ENCODE peak calls at places on chromosomes 16 and 17, in six cellular contexts. D, I, L, T, U and S are unnamed samples. For H3K27me3, the result is how much of the 10 kb centered on the place peaks cover.

GRCh38 chr17:34581446-34582184 is 2.2 kb downstream of the TMEM132E start:
- DNase-seq in D (no peak), I (peak), L (no peak), T (peak), U (no peak), S (no peak)

GRCh38 chr16:53530046-53530445 is 27.0 kb upstream of the AKTIP start:
- DNase-seq in D (no peak), I (no peak), L (no peak), T (no peak), U (no peak), S (no peak)

GRCh38 chr16:54431041-54431996 is 144.7 kb upstream of the IRX3 start:
- DNase-seq in D (no peak), I (no peak), L (peak), T (no peak), U (no peak), S (no peak)

GRCh38 chr17:36791150-36791653 is 146.1 kb upstream of the LHX1 start:
- DNase-seq in D (no peak), I (no peak), L (no peak), T (no peak), U (no peak), S (no peak)

GRCh38 chr16:87047221-87048037 is 269.8 kb downstream of the C16orf95 start:
- DNase-seq in D (peak), I (peak), L (no peak), T (no peak), U (no peak), S (no peak)

GRCh38 chr17:66172706-66173223 is 19.2 kb downstream of the CEP112 start:
- DNase-seq in D (no peak), I (no peak), L (no peak), T (no peak), U (no peak), S (no peak)

GRCh38 chr16:74868501-74868900 is 93.9 kb upstream of the FA2H start:
- DNase-seq in D (peak), I (no peak), L (peak), T (no peak), U (no peak), S (peak)

GRCh38 chr17:9544221-9544620 is 31.4 kb downstream of the STX8 start:
- DNase-seq in D (no peak), I (no peak), L (no peak), T (no peak), U (no peak), S (no peak)

GRCh38 chr16:88504489-88505404 is 51.7 kb downstream of the ZFPM1 start:
- DNase-seq in D (no peak), I (no peak), L (no peak), T (no peak), U (no peak), S (no peak)

GRCh38 chr16:88941933-88942909 is 34.8 kb downstream of the CBFA2T3 start:
- DNase-seq in D (no peak), I (peak), L (no peak), T (peak), U (no peak), S (peak)

GRCh38 chr17:66271512-66271911 is 30.9 kb upstream of the PRKCA start:
- DNase-seq in D (no peak), I (no peak), L (no peak), T (no peak), U (no peak), S (no peak)

GRCh38 chr16:11073407-11073806 is 129.0 kb downstream of the CLEC16A start:
- DNase-seq in D (no peak), I (no peak), L (no peak), T (no peak), U (no peak), S (no peak)

GRCh38 chr17:8709006-8709405 is 35.6 kb downstream of the CCDC42 start:
- DNase-seq in D (no peak), I (no peak), L (no peak), T (peak), U (no peak), S (no peak)

GRCh38 chr16:53960954-53961616 is 257.1 kb downstream of the FTO start:
- DNase-seq in D (no peak), I (no peak), L (no peak), T (no peak), U (no peak), S (no peak)

GRCh38 chr17:47995241-47995935 is 24.5 kb downstream of the CDK5RAP3 start:
- DNase-seq in D (no peak), I (peak), L (no peak), T (peak), U (no peak), S (peak)

GRCh38 chr16:16014329-16015224 is 65.2 kb downstream of the ABCC1 start:
- DNase-seq in D (peak), I (no peak), L (peak), T (no peak), U (no peak), S (no peak)

GRCh38 chr16:14399397-14400284 is 230.4 kb downstream of the PARN start:
- DNase-seq in D (peak), I (no peak), L (peak), T (no peak), U (no peak), S (no peak)
- H2AK5ac ChIP-seq in D (peak), I (no peak), L (peak), T (no peak), U (no peak), S (no peak)

DNA sequence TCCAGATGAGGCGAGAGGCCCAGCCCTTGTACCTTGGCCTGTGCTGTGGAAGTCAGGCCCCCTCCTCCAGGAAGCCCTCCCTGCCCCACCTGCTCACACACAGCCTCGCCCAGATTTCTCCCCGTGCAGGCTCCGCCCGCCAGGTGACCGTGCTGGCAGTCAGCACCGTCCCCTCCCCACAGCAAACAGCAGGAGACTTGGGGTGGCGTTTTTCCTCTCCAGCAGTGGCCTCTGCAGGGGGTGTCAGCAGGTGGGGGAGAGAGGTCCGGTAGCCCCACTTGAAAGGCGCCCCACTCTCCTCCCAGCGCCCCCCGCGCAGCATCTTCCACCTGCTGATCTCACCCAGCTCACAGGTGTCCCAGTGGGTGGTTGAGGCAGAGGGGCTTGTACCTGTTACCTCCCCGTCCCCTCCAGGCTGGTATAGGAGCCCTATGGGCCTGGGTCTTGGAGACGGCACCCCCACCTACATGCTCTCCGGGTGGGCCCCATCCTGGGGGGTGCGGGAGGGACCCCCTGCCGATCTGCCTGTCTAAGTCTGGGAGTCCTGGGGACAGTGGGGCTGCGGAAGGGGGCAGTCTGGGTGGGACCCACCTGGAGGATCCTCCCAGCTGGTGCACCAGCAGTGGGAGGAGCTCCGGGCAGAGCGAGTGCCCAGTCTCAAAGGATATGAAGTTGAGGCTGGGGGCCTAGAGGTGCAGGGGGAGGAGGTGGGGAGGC is 4.2 kb upstream of the C1QTNF8 start:
- DNase-seq in D (no peak), I (no peak), L (no peak), T (no peak), U (no peak), S (no peak)
- H3K27me3 ChIP-seq in D (under half), I (under half), L (half or more), T (under half), U (under half), S (under half)

DNA sequence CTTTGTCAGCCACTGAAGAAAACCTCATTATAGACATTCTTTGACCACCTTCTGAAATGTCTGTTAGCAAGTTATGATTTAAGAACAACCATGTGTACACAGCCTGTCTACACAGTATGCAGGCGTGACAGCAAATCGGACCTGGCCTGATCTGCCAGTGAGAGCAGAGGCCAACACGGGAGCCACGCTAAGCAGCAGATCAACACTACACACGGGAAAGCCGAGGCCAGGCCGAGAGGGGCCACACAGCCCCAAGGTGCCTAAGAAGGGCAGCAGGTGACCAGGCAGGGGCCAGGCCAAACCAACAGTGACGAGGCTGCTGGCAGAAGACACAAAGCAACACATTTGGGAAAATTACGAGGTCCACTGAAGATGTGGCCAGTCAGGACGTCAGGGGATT is 16.3 kb upstream of the FAAP100 start:
- DNase-seq in D (no peak), I (no peak), L (no peak), T (no peak), U (no peak), S (no peak)
- H2AK5ac ChIP-seq in D (peak), I (no peak), L (peak), T (no peak), U (no peak), S (no peak)

GRCh38 chr17:62119373-62119772 is 54.3 kb upstream of the MED13 start:
- DNase-seq in D (no peak), I (no peak), L (no peak), T (no peak), U (no peak), S (no peak)

GRCh38 chr17:62130739-62131138 is 65.7 kb upstream of the MED13 start:
- DNase-seq in D (no peak), I (no peak), L (no peak), T (no peak), U (no peak), S (no peak)

GRCh38 chr17:62126292-62126691 is 61.2 kb upstream of the MED13 start:
- DNase-seq in D (no peak), I (no peak), L (no peak), T (no peak), U (no peak), S (no peak)

GRCh38 chr17:62125307-62125706 is 60.2 kb upstream of the MED13 start:
- DNase-seq in D (no peak), I (no peak), L (no peak), T (no peak), U (no peak), S (no peak)
- H3K27me3 ChIP-seq in D (under half), I (under half), L (under half), T (under half), U (under half), S (under half)

GRCh38 chr16:3115011-3115410 is 2.6 kb downstream of the ZNF205 start:
- DNase-seq in D (no peak), I (no peak), L (no peak), T (no peak), U (no peak), S (no peak)

GRCh38 chr16:3112058-3112880 is at the start of gene ZNF205:
- DNase-seq in D (peak), I (peak), L (peak), T (peak), U (no peak), S (peak)

GRCh38 chr16:3115561-3115960 is 3.2 kb downstream of the ZNF205 start:
- DNase-seq in D (no peak), I (no peak), L (no peak), T (peak), U (no peak), S (no peak)

GRCh38 chr16:3113765-3114479 is 1.5 kb downstream of the ZNF205 start:
- DNase-seq in D (peak), I (no peak), L (peak), T (no peak), U (no peak), S (no peak)

GRCh38 chr16:3112881-3113574 is 642 bp downstream of the ZNF205 start:
- DNase-seq in D (peak), I (no peak), L (no peak), T (no peak), U (no peak), S (no peak)
- H2AK5ac ChIP-seq in D (peak), I (no peak), L (no peak), T (no peak), U (no peak), S (peak)

GRCh38 chr17:56676807-56677206 is 83.3 kb downstream of the NOG start:
- DNase-seq in D (no peak), I (no peak), L (no peak), T (no peak), U (no peak), S (no peak)

GRCh38 chr17:56680676-56681075 is 87.2 kb downstream of the NOG start:
- DNase-seq in D (no peak), I (no peak), L (no peak), T (no peak), U (no peak), S (no peak)

GRCh38 chr17:56679148-56679766 is 85.8 kb downstream of the NOG start:
- DNase-seq in D (peak), I (peak), L (peak), T (no peak), U (no peak), S (peak)

GRCh38 chr17:56679767-56680422 is 86.4 kb downstream of the NOG start:
- DNase-seq in D (no peak), I (peak), L (peak), T (no peak), U (no peak), S (no peak)

GRCh38 chr17:56678249-56679144 is 85.0 kb downstream of the NOG start:
- DNase-seq in D (no peak), I (peak), L (peak), T (peak), U (no peak), S (peak)
- H3K27me3 ChIP-seq in D (under half), I (under half), L (half or more), T (under half), U (under half), S (under half)